ENCODE peak calls at places on chromosomes 12 and 14, in eight cellular contexts. J is A673; W is CD8-positive, alpha-beta T cell; S is stomach; C is foreskin fibroblast; Z is choroid plexus epithelial cell; X is MM.1S; M is uterus. H is an unnamed sample.
A peak's percentile ranks its signal among the peaks of the same experiment; 100 is the strongest.

GRCh38 chr14:65281991-65282908 is 130.3 kb upstream of the FUT8 start:
- DNase-seq in S (no peak), W (no peak), J (no peak), C (peak; percentile 84), Z (peak; percentile 83), M (no peak), X (peak; percentile 58), H (no peak)

GRCh38 chr12:107992870-107993451 is 136.1 kb upstream of the WSCD2 start:
- DNase-seq in W (no peak), C (no peak), X (peak; percentile 64), M (no peak), J (peak; percentile 62), S (no peak), Z (peak; percentile 71), H (peak; percentile 66)

GRCh38 chr12:5493018-5493417 is 61.1 kb downstream of the NTF3 start:
- DNase-seq in J (no peak), W (no peak), S (no peak), C (no peak), X (no peak), M (no peak), Z (no peak), H (no peak)

GRCh38 chr12:8780389-8780788 is 42.0 kb upstream of the A2ML1 start:
- DNase-seq in M (no peak), S (no peak), C (peak; percentile 8), Z (peak; percentile 80), W (no peak), X (peak; percentile 10), J (peak; percentile 51), H (peak; percentile 37)

GRCh38 chr14:50038398-50039119 is 77.8 kb downstream of the VCPKMT start:
- DNase-seq in M (no peak), J (no peak), Z (peak; percentile 91), W (no peak), C (peak; percentile 98), X (no peak), S (no peak), H (peak; percentile 98)

GRCh38 chr12:104459556-104459909 is 2.8 kb downstream of the CHST11 start:
- DNase-seq in W (no peak), M (no peak), X (no peak), J (no peak), S (no peak), C (no peak), Z (no peak), H (no peak)

GRCh38 chr12:27620121-27620520 is 76.1 kb upstream of the REP15 start:
- DNase-seq in Z (no peak), M (no peak), W (no peak), S (no peak), X (no peak), J (no peak), C (no peak), H (no peak)

GRCh38 chr14:104875811-104876210 is 10.7 kb downstream of the CEP170B start:
- DNase-seq in S (no peak), M (no peak), Z (no peak), W (no peak), X (no peak), J (no peak), C (no peak), H (no peak)

GRCh38 chr14:106622200-106622745 is 1095.9 kb downstream of the TMEM121 start:
- DNase-seq in M (no peak), C (no peak), W (peak; percentile 27), X (no peak), S (no peak), Z (no peak), J (no peak), H (no peak)

GRCh38 chr12:6116481-6117021 is 7.9 kb downstream of the VWF start:
- DNase-seq in S (no peak), Z (peak; percentile 64), X (no peak), J (no peak), W (no peak), C (no peak), M (no peak), H (peak; percentile 44)

GRCh38 chr12:92953747-92954146 is 24.7 kb upstream of the EEA1 start:
- DNase-seq in Z (no peak), M (no peak), J (no peak), C (no peak), S (no peak), W (no peak), X (peak; percentile 10), H (no peak)

GRCh38 chr14:71320734-71321555 is 413.7 kb downstream of the PCNX1 start:
- DNase-seq in W (peak; percentile 59), C (peak; percentile 65), S (peak; percentile 73), J (peak; percentile 80), M (peak; percentile 68), Z (peak; percentile 70), X (peak; percentile 52), H (peak; percentile 54)

GRCh38 chr12:41277019-41277770 is 89.1 kb downstream of the PDZRN4 start:
- DNase-seq in M (no peak), S (no peak), Z (peak; percentile 75), W (no peak), X (peak; percentile 67), C (peak; percentile 9), J (peak; percentile 71), H (peak; percentile 57)

GRCh38 chr14:96470331-96470730 is 31.9 kb upstream of the PAPOLA start:
- DNase-seq in C (no peak), Z (no peak), X (no peak), S (no peak), M (no peak), W (no peak), J (no peak), H (no peak)

GRCh38 chr14:20278414-20278813 is 27.3 kb downstream of the TTC5 start:
- DNase-seq in S (no peak), Z (peak; percentile 80), J (peak; percentile 40), C (no peak), W (no peak), X (no peak), M (no peak), H (peak; percentile 22)

GRCh38 chr12:109134186-109134917 is 18.0 kb downstream of the ACACB start:
- DNase-seq in J (no peak), C (peak; percentile 31), M (peak; percentile 36), W (no peak), S (peak; percentile 31), X (no peak), Z (peak; percentile 15), H (peak; percentile 63)
- TF ChIP-seq CTCF in J (peak; percentile 41), C (peak; percentile 63), M (peak; percentile 32), W (no peak), S (no peak), X (peak; percentile 65), Z (peak; percentile 70), H (peak; percentile 94)

GRCh38 chr12:115398311-115398781 is 714.4 kb upstream of the TBX3 start:
- DNase-seq in W (no peak), M (no peak), X (no peak), S (no peak), Z (no peak), C (no peak), J (no peak), H (peak; percentile 86)
- TF ChIP-seq CTCF in W (no peak), M (no peak), X (no peak), S (no peak), Z (peak; percentile 2), C (no peak), J (no peak), H (peak; percentile 96)

GRCh38 chr12:131415781-131416180 is 295.1 kb upstream of the SFSWAP start:
- DNase-seq in S (no peak), Z (no peak), X (no peak), C (no peak), W (no peak), M (no peak), J (peak; percentile 18), H (peak; percentile 24)
- TF ChIP-seq CTCF in S (no peak), Z (no peak), X (no peak), C (no peak), W (no peak), M (no peak), J (no peak), H (no peak)

GRCh38 chr14:89024691-89025090 is 200.2 kb downstream of the TTC8 start:
- DNase-seq in Z (no peak), J (no peak), C (no peak), X (no peak), W (no peak), S (no peak), M (no peak), H (no peak)
- TF ChIP-seq CTCF in Z (no peak), J (no peak), C (no peak), X (no peak), W (no peak), S (no peak), M (no peak), H (no peak)

DNA sequence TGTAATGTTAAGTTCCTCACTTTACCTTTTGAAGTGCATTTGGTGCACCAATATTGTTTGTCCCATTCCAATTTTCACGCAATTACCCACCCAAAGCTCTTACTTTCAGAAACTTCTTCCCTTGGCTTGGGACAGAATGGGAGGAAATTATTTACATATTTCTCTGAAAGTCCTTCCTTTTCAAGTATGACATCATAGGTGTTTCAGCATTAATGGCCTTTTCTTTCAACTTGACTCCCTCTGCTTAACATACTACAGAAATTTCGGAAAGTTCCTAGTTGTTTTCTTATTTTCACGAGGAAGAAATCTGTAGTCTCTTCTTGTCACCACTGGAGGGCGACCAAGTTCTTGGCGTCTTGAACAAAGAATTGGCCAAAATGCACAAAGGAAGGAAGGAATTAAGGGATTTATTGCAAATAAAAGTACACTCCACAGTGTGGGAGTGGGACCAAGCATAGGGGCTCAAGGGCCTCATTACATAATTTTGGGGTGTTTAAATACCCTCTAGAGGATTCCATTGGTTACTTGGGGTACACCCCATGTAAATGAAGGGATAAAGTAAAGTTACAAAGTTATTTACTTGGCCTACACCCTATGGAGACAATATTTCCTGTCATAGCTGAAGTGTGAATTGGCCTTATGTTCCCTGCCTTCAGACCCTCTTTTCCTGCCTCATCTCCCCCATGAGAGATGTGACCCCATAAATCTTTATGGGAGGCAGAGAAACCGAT is 70.5 kb downstream of the RPL10L start:
- DNase-seq in C (no peak), Z (peak; percentile 73), M (no peak), W (no peak), J (peak; percentile 80), S (no peak), X (peak; percentile 23), H (peak; percentile 58)
- TF ChIP-seq CTCF in C (peak; percentile 4), Z (peak; percentile 74), M (no peak), W (no peak), J (peak; percentile 83), S (no peak), X (peak; percentile 49), H (peak; percentile 86)

GRCh38 chr14:92603309-92604257 is 90.0 kb downstream of the RIN3 start:
- DNase-seq in S (no peak), M (no peak), Z (peak; percentile 92), W (peak; percentile 63), X (no peak), J (no peak), C (no peak), H (peak; percentile 68)
- TF ChIP-seq CTCF in S (no peak), M (no peak), Z (peak; percentile 37), W (peak; percentile 68), X (peak; percentile 21), J (no peak), C (peak; percentile 5), H (peak; percentile 68)

DNA sequence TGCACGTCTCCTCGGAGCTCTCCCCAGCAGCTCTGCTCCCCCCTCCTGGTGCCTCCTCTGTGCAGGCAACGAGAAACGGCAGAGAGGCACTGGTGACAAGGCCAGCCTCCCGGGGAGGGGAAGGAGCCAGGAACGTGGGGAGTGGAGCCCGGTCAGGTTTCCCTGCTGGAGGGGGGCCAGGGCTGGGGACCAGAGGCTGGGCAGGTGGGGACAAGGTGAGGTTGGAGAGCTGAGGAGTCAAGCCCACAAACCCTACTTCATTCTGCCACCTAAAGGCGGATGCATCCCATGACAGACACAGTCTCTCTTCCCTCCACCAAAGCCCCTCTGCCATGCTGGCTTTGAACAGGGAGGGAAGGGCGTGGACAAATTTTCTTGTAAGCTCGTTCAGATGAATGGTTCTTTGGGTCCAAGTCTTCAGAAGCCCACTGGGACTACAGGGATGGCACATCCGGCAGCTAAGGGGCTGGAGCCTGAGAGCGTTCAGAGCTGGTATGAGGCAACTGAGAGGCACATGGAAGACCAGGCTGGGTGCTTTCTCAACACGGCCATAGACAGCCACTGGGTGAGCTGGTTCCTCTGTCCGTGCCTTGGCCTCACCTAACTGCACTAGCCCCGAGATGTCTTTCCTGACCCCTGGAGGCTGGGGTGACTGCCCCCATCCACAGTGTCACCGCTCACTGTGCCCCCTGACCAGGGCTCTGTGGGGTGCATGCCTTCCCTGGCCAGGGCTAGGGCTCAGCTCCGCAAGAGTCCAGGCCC is 105.9 kb downstream of the RBM19 start:
- DNase-seq in C (no peak), M (no peak), S (no peak), W (no peak), J (no peak), X (no peak), Z (no peak), H (no peak)
- TF ChIP-seq CTCF in C (no peak), M (no peak), S (no peak), W (no peak), J (no peak), X (no peak), Z (no peak), H (peak; percentile 27)

H was measured in PC-3.